ENCODE peak calls at places on chromosomes 3 and 15, in four cellular contexts. L is GM12891, G is HL-60, T is GM12878. U is an unnamed sample.

GRCh38 chr3:194046995-194047681 is 88.8 kb upstream of the HES1 start:
- DNase-seq in L (no peak), G (peak; percentile 81), T (no peak), U (no peak)

GRCh38 chr15:47673343-47673761 is 44.0 kb upstream of the SEMA6D start:
- DNase-seq in L (no peak), G (no peak), T (no peak), U (no peak)

GRCh38 chr3:108513961-108514360 is 3.6 kb upstream of the MYH15 start:
- DNase-seq in L (no peak), G (no peak), T (no peak), U (no peak)

GRCh38 chr3:132090921-132091320 is 56.1 kb upstream of the CPNE4 start:
- DNase-seq in L (no peak), G (no peak), T (no peak), U (no peak)

GRCh38 chr3:33186524-33187367 is 31.9 kb downstream of the SUSD5 start:
- DNase-seq in L (no peak), G (no peak), T (no peak), U (no peak)

GRCh38 chr3:33665294-33665693 is 52.8 kb downstream of the CLASP2 start:
- DNase-seq in L (no peak), G (no peak), T (no peak), U (no peak)

GRCh38 chr3:123093696-123094095 is 26.9 kb downstream of the PDIA5 start:
- DNase-seq in L (no peak), G (no peak), T (no peak), U (no peak)

GRCh38 chr15:66715736-66716667 is 14.0 kb downstream of the SMAD6 start:
- DNase-seq in L (no peak), G (peak; percentile 8), T (no peak), U (no peak)

GRCh38 chr15:90407871-90408317 is 19.9 kb downstream of the IQGAP1 start:
- DNase-seq in L (no peak), G (no peak), T (no peak), U (no peak)

GRCh38 chr3:71172951-71173350 is 410.6 kb downstream of the FOXP1 start:
- DNase-seq in L (no peak), G (peak; percentile 51), T (no peak), U (no peak)

GRCh38 chr15:99931703-99932603 is 198.7 kb upstream of the LYSMD4 start:
- DNase-seq in L (no peak), G (no peak), T (no peak), U (no peak)

GRCh38 chr15:99930696-99931095 is 197.5 kb upstream of the LYSMD4 start:
- DNase-seq in L (no peak), G (no peak), T (no peak), U (no peak)

GRCh38 chr15:99925661-99926461 is 192.6 kb upstream of the LYSMD4 start:
- DNase-seq in L (no peak), G (peak; percentile 38), T (no peak), U (peak; percentile 20)

GRCh38 chr15:99929266-99929665 is 196.0 kb upstream of the LYSMD4 start:
- DNase-seq in L (no peak), G (no peak), T (no peak), U (no peak)

GRCh38 chr15:99928429-99928981 is 195.3 kb upstream of the LYSMD4 start:
- DNase-seq in L (peak; percentile 37), G (peak; percentile 71), T (peak; percentile 45), U (peak; percentile 64)
- TF ChIP-seq SPI1 in L (no peak), G (no peak), T (no peak), U (no peak)

DNA sequence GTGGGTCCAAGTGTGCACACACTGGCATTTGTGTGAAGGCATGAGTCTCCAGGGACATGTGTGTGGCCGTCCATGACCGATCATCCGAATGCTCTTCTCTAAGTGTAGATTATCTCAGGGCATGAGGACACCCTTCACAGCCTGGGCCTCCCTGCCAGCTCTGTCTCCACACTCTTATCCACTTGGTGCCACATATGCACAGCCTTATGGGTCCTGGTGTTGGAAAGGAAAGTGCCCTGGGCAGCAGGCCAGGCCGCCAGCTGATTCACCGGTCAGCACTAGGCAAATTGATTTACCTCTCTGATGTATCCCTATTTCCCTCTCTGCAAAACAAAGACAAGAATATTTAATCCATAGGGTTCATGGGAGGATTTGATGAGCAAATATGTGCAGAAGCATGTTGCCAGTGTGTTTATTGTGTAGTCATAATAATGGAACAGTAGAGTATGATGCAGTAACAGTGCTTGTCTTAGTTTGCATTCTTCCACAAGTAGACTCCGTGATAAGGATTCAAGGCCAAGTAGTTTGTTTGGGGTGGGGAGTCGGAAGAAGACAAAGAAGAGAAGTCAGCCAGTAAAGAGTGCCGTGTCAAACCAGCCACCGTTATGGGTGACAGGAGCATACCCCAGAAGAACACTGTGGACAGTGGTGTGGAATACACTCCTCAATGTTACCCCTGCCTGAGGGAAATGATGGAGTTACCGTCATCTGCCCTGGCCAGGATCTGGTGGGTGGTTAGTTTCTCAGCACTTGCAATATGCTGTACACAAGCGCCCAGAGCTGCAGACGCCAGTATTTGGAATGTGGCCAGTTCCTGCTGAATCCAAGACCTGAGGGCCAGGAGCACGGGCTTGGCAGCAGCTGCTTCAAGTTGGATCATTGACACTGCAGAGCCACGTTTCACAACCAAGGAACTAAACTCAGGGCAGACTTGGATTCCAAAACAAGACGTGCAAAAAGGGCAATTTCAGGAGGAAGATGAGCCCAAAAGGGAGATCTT is 85.1 kb downstream of the MTHFS start:
- DNase-seq in L (no peak), G (no peak), T (no peak), U (no peak)
- TF ChIP-seq SPI1 in L (no peak), G (no peak), T (no peak), U (no peak)

GRCh38 chr3:165210132-165210531 is 13.9 kb upstream of the SLITRK3 start:
- DNase-seq in L (no peak), G (no peak), T (no peak), U (no peak)
- TF ChIP-seq SPI1 in L (no peak), G (no peak), T (no peak), U (no peak)

GRCh38 chr3:130316164-130316563 is 29.3 kb upstream of the COL6A5 start:
- DNase-seq in L (no peak), G (no peak), T (no peak), U (no peak)
- TF ChIP-seq SPI1 in L (no peak), G (no peak), T (no peak), U (no peak)

GRCh38 chr3:157718835-157719234 is 215.6 kb upstream of the VEPH1 start:
- DNase-seq in L (no peak), G (no peak), T (no peak), U (peak; percentile 37)

GRCh38 chr3:157713101-157713500 is 209.9 kb upstream of the VEPH1 start:
- DNase-seq in L (no peak), G (no peak), T (no peak), U (no peak)
- TF ChIP-seq SPI1 in L (no peak), G (no peak), T (no peak), U (no peak)

GRCh38 chr15:101156061-101156460 is 95.8 kb downstream of the CHSY1 start:
- DNase-seq in L (no peak), G (no peak), T (no peak), U (no peak)

GRCh38 chr15:101152914-101153313 is 98.9 kb downstream of the CHSY1 start:
- DNase-seq in L (no peak), G (peak; percentile 30), T (no peak), U (peak; percentile 38)

GRCh38 chr15:101156509-101157159 is 95.2 kb downstream of the CHSY1 start:
- DNase-seq in L (peak; percentile 72), G (no peak), T (peak; percentile 84), U (no peak)

GRCh38 chr15:101151286-101151685 is 100.6 kb downstream of the CHSY1 start:
- DNase-seq in L (no peak), G (peak; percentile 23), T (no peak), U (no peak)

GRCh38 chr15:101153801-101154656 is 97.8 kb downstream of the CHSY1 start:
- DNase-seq in L (no peak), G (no peak), T (no peak), U (no peak)
- TF ChIP-seq SPI1 in L (no peak), G (no peak), T (no peak), U (no peak)

DNA sequence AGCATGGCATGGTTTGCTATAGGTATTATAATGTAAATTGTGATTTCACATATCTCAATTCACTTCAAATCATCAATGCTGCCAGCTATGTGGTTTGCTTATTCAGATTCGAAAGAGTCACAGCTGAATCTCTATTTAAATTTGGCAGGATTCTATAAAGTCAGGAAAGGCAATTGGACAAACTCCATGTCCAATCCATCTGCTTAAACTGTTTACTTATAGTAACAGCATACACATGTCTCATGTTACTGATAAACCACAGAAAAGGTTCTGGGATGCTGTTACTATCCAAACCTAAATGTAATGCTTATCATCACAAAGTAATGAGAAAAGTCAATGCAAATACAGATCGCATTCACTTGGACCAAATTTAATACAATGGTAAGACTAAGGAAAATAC is 229.7 kb downstream of the ISL2 start:
- DNase-seq in L (no peak), G (no peak), T (no peak), U (no peak)
- TF ChIP-seq SPI1 in L (no peak), G (no peak), T (no peak), U (no peak)

DNA sequence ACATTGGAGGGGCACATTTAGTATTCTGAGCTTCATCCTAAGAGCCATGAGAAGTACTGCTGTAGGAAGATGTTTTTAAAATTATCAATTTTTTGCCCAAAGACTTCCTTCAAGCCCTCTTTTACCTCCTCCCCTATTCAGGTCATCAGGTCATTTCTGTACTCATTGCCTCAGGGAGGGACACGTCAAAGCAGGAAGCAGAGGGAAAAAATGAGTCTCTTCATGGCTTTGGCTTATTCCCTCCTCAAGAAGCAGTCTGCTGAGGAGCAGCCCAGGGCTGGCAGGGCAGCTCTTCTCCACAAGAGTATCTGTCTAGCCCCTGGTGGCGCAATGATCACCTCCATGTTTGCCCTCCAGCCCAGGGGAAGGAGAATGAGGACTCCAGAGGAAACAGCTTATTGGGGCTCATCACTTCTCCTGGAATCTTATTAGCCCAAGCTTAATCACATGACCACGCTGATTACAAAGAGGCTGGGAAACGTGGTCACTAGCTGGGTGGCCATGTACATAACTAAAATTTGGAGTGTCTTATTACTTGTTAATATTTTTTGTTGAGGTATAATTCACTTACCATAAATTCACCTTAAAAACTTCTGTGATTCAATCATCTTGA is 44.2 kb upstream of the GATA2 start:
- DNase-seq in L (no peak), G (no peak), T (no peak), U (no peak)
- TF ChIP-seq SPI1 in L (no peak), G (no peak), T (no peak), U (no peak)

U was measured in K562.